ENCODE peak calls at places on chromosomes 12 and 14, in six cellular contexts. T is small intestine; C is lung microvascular endothelial cell; I is effector CD4-positive, alpha-beta T cell; S is RWPE1; Q is HFFc6. E is an unnamed sample.

GRCh38 chr14:52494444-52494843 is 57.9 kb downstream of the TXNDC16 start:
- DNase-seq in T (no peak), I (no peak), S (no peak), C (peak; percentile 14), Q (no peak), E (no peak)

GRCh38 chr14:100728962-100729361 is 2.3 kb downstream of the DLK1 start:
- DNase-seq in C (no peak), T (no peak), I (no peak), Q (no peak), S (no peak), E (no peak)

GRCh38 chr14:83164591-83164990 is 1630.9 kb upstream of the SEL1L start:
- DNase-seq in T (no peak), C (no peak), S (no peak), I (no peak), Q (no peak), E (no peak)

GRCh38 chr12:130070017-130070653 is 92.1 kb upstream of the FZD10 start:
- DNase-seq in S (no peak), I (no peak), T (no peak), C (no peak), Q (no peak), E (no peak)

GRCh38 chr14:40887912-40888311 is 718.8 kb upstream of the LRFN5 start:
- DNase-seq in Q (no peak), T (no peak), C (no peak), I (no peak), S (no peak), E (no peak)

GRCh38 chr14:24456980-24457379 is 14.4 kb upstream of the SDR39U1 start:
- DNase-seq in S (no peak), T (no peak), C (no peak), I (no peak), Q (no peak), E (no peak)

GRCh38 chr14:59464651-59465569 is at the start of gene GPR135:
- DNase-seq in C (peak; percentile 64), T (peak; percentile 11), Q (peak; percentile 30), S (peak; percentile 14), I (peak; percentile 40), E (peak; percentile 39)

GRCh38 chr12:121849660-121850059 is 9.0 kb downstream of the HPD start:
- DNase-seq in Q (no peak), I (no peak), T (no peak), C (no peak), S (no peak), E (no peak)

GRCh38 chr14:34794941-34795340 is 80.2 kb downstream of the BAZ1A start:
- DNase-seq in T (no peak), S (no peak), Q (peak; percentile 5), I (no peak), C (peak; percentile 4), E (no peak)

GRCh38 chr12:20089077-20089476 is 279.3 kb upstream of the PDE3A start:
- DNase-seq in T (no peak), I (no peak), C (no peak), S (no peak), Q (no peak), E (no peak)

GRCh38 chr14:106586098-106586704 is 1059.8 kb downstream of the TMEM121 start:
- DNase-seq in C (no peak), I (peak; percentile 48), S (peak; percentile 8), Q (no peak), T (peak; percentile 35), E (no peak)

GRCh38 chr12:81083906-81084513 is 6.1 kb downstream of the ACSS3 start:
- DNase-seq in S (no peak), C (no peak), I (no peak), Q (no peak), T (no peak), E (no peak)

GRCh38 chr12:124040286-124040685 is 67.3 kb downstream of the ZNF664 start:
- DNase-seq in S (no peak), Q (no peak), I (no peak), C (peak; percentile 62), T (no peak), E (no peak)

GRCh38 chr14:69879175-69880047 is at the start of gene SMOC1:
- DNase-seq in C (peak; percentile 38), T (no peak), S (peak; percentile 76), Q (no peak), I (no peak), E (peak; percentile 100)

GRCh38 chr14:97848351-97848980 is 1051.3 kb downstream of the VRK1 start:
- DNase-seq in S (no peak), I (no peak), C (no peak), Q (no peak), T (peak; percentile 1), E (no peak)